ENCODE peak calls at places on chromosomes 4 and X, in nine cellular contexts. E is suprapubic skin, O is pancreas, L is hepatocyte, S is ascending aorta, N is GM06990, Y is endodermal cell, H is tibial artery, I is psoas muscle. T is an unnamed sample. For H3K36me3, the result is how much of the 10 kb centered on the place peaks cover.

GRCh38 chrX:41661366-41662095 is 27.2 kb upstream of the GPR34 start:
- DNase-seq in E (no peak), O (no peak), L (no peak), S (no peak), N (no peak), Y (no peak), H (no peak), I (no peak), T (no peak)

GRCh38 chr4:58776627-58777026 is 1666.4 kb upstream of the IGFBP7 start:
- DNase-seq in E (no peak), O (no peak), L (peak), S (no peak), N (no peak), Y (no peak), H (no peak), I (no peak), T (peak)

GRCh38 chr4:81404294-81404693 is 67.4 kb downstream of the RASGEF1B start:
- DNase-seq in E (no peak), O (no peak), L (no peak), S (no peak), N (no peak), Y (no peak), H (no peak), I (no peak), T (no peak)

GRCh38 chr4:22625301-22625700 is 67.4 kb upstream of the GBA3 start:
- DNase-seq in E (no peak), O (no peak), L (no peak), S (no peak), N (no peak), Y (peak), H (no peak), I (no peak), T (peak)

GRCh38 chrX:32448320-32448719 is 763.0 kb downstream of the DMD start:
- DNase-seq in E (no peak), O (no peak), L (no peak), S (no peak), N (peak), Y (no peak), H (no peak), I (no peak), T (no peak)

GRCh38 chrX:39808471-39808917 is 289.3 kb downstream of the BCOR start:
- DNase-seq in E (no peak), O (no peak), L (peak), S (peak), N (no peak), Y (no peak), H (peak), I (no peak), T (peak)

GRCh38 chrX:2875798-2876399 is 47.2 kb downstream of the GYG2 start:
- DNase-seq in E (no peak), O (no peak), L (peak), S (no peak), N (no peak), Y (no peak), H (no peak), I (no peak), T (no peak)

GRCh38 chrX:137432609-137433008 is 133.3 kb upstream of the ZIC3 start:
- DNase-seq in E (no peak), O (no peak), L (no peak), S (no peak), N (no peak), Y (peak), H (no peak), I (no peak), T (no peak)

GRCh38 chr4:173424899-173425805 is 26.2 kb upstream of the SCRG1 start:
- DNase-seq in E (no peak), O (no peak), L (no peak), S (peak), N (no peak), Y (no peak), H (no peak), I (no peak), T (peak)

GRCh38 chrX:36007207-36007606 is 87.7 kb downstream of the CFAP47 start:
- DNase-seq in E (no peak), O (no peak), L (no peak), S (no peak), N (no peak), Y (no peak), H (no peak), I (no peak), T (no peak)

GRCh38 chr4:107380836-107381438 is 339.1 kb downstream of the PAPSS1 start:
- DNase-seq in E (no peak), O (no peak), L (no peak), S (no peak), N (no peak), Y (no peak), H (no peak), I (no peak), T (no peak)

GRCh38 chr4:2472187-2472586 is 3.3 kb downstream of the RNF4 start:
- DNase-seq in E (no peak), O (no peak), L (no peak), S (no peak), N (no peak), Y (no peak), H (no peak), I (no peak), T (no peak)

GRCh38 chr4:186347743-186348142 is 81.8 kb downstream of the F11 start:
- DNase-seq in E (no peak), O (peak), L (no peak), S (no peak), N (no peak), Y (no peak), H (no peak), I (no peak), T (no peak)

GRCh38 chr4:24979554-24979953 is 51.2 kb downstream of the LGI2 start:
- DNase-seq in E (peak), O (no peak), L (no peak), S (peak), N (no peak), Y (peak), H (peak), I (no peak), T (no peak)

GRCh38 chrX:130055103-130055502 is 55.2 kb downstream of the ELF4 start:
- DNase-seq in E (no peak), O (no peak), L (no peak), S (peak), N (no peak), Y (peak), H (peak), I (peak), T (peak)

GRCh38 chr4:25500626-25501318 is 123.7 kb downstream of the ANAPC4 start:
- DNase-seq in E (no peak), O (no peak), L (no peak), S (no peak), N (no peak), Y (no peak), H (no peak), I (no peak), T (no peak)

GRCh38 chr4:183831026-183831446 is 74.1 kb upstream of the STOX2 start:
- DNase-seq in E (no peak), O (no peak), L (no peak), S (no peak), N (no peak), Y (no peak), H (no peak), I (no peak), T (no peak)

GRCh38 chr4:94500696-94501095 is 49.0 kb downstream of the PDLIM5 start:
- DNase-seq in E (no peak), O (no peak), L (no peak), S (no peak), N (no peak), Y (no peak), H (no peak), I (peak), T (peak)

GRCh38 chr4:175813841-175814240 is 1.8 kb upstream of the GPM6A start:
- DNase-seq in E (no peak), O (no peak), L (no peak), S (no peak), N (no peak), Y (no peak), H (no peak), I (no peak), T (no peak)

GRCh38 chr4:123412700-123413512 is 16.3 kb downstream of the SPRY1 start:
- DNase-seq in E (no peak), O (no peak), L (no peak), S (no peak), N (no peak), Y (no peak), H (no peak), I (no peak), T (no peak)

GRCh38 chr4:57148831-57149230 is 38.6 kb upstream of the IGFBP7 start:
- DNase-seq in E (no peak), O (no peak), L (no peak), S (no peak), N (no peak), Y (no peak), H (no peak), I (no peak), T (peak)

GRCh38 chr4:62952366-62952765 is 1456.9 kb downstream of the TECRL start:
- DNase-seq in E (no peak), O (no peak), L (no peak), S (no peak), N (no peak), Y (no peak), H (no peak), I (no peak), T (no peak)

GRCh38 chr4:100880012-100880411 is 362.2 kb upstream of the EMCN start:
- DNase-seq in E (no peak), O (no peak), L (no peak), S (no peak), N (no peak), Y (peak), H (no peak), I (no peak), T (no peak)

GRCh38 chrX:7574325-7574724 is 268.6 kb upstream of the VCX start:
- DNase-seq in E (no peak), O (no peak), L (peak), S (no peak), N (no peak), Y (peak), H (no peak), I (no peak), T (peak)

GRCh38 chrX:3485727-3486126 is 139.3 kb upstream of the MXRA5 start:
- DNase-seq in E (no peak), O (no peak), L (no peak), S (no peak), N (no peak), Y (peak), H (no peak), I (no peak), T (no peak)

GRCh38 chr4:72375050-72375736 is 193.8 kb downstream of the ADAMTS3 start:
- DNase-seq in E (no peak), O (no peak), L (no peak), S (no peak), N (no peak), Y (no peak), H (no peak), I (peak), T (peak)

GRCh38 chr4:184815046-184815877 is 10.5 kb downstream of the ACSL1 start:
- DNase-seq in E (peak), O (peak), L (peak), S (peak), N (peak), Y (peak), H (peak), I (peak), T (peak)

GRCh38 chr4:6546681-6547447 is 28.1 kb upstream of the MAN2B2 start:
- DNase-seq in E (no peak), O (no peak), L (peak), S (no peak), N (peak), Y (peak), H (no peak), I (no peak), T (peak)

GRCh38 chr4:128060130-128060619 is 937 bp upstream of the LARP1B start:
- DNase-seq in E (no peak), O (no peak), L (no peak), S (no peak), N (no peak), Y (no peak), H (no peak), I (no peak), T (no peak)

GRCh38 chr4:19104176-19104575 is 1082.6 kb upstream of the LCORL start:
- DNase-seq in E (no peak), O (no peak), L (no peak), S (no peak), N (no peak), Y (no peak), H (no peak), I (no peak), T (no peak)

GRCh38 chrX:46376246-46376885 is 168.9 kb downstream of the ZNF674 start:
- DNase-seq in E (no peak), O (no peak), L (peak), S (no peak), N (no peak), Y (peak), H (no peak), I (no peak), T (peak)

GRCh38 chrX:149630681-149631292 is 805 bp downstream of the TMEM185A start:
- DNase-seq in E (no peak), O (no peak), L (peak), S (no peak), N (no peak), Y (no peak), H (no peak), I (no peak), T (peak)

GRCh38 chrX:149628280-149628679 is 3.3 kb downstream of the TMEM185A start:
- DNase-seq in E (no peak), O (no peak), L (no peak), S (no peak), N (no peak), Y (no peak), H (no peak), I (no peak), T (no peak)

GRCh38 chrX:149631293-149632165 is at the start of gene TMEM185A:
- DNase-seq in E (peak), O (peak), L (peak), S (peak), N (peak), Y (peak), H (peak), I (peak), T (peak)

GRCh38 chrX:149628768-149629167 is 2.8 kb downstream of the TMEM185A start:
- DNase-seq in E (no peak), O (no peak), L (no peak), S (no peak), N (no peak), Y (no peak), H (no peak), I (no peak), T (no peak)

GRCh38 chrX:149629730-149630387 is 1.7 kb downstream of the TMEM185A start:
- DNase-seq in E (no peak), O (no peak), L (no peak), S (no peak), N (no peak), Y (no peak), H (no peak), I (no peak), T (no peak)
- H3K4me3 ChIP-seq in E (peak), O (no peak), L (peak), S (peak), N (no peak), Y (peak), H (peak), I (peak), T (no peak)

DNA sequence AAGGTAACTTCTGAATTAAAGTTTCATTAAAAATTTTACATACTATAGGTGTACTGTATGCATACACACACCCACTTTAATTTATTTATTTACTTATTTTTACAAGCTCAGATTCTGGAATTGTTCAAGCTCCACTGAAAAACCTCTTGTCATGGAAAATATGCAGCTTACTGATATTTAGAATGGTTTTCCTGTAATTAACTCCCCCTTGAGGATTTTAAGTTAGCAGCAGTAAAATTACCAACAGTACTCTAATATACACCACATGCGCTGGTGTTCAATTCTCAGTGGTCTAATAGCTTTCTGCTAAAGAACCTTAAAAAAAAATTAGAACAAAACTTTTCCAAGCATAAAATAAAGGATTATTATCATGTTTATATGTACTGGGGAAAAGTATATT is 12.0 kb downstream of the MAB21L2 start:
- DNase-seq in E (no peak), O (no peak), L (no peak), S (no peak), N (no peak), Y (no peak), H (no peak), I (no peak), T (no peak)
- TF ChIP-seq CTCF in E (no peak), O (no peak), L (peak), S (peak), N (no peak), Y (peak), H (no peak), I (no peak), T (peak)

GRCh38 chr4:152323221-152323620 is 212.7 kb downstream of the FBXW7 start:
- DNase-seq in E (no peak), O (no peak), L (no peak), S (no peak), N (no peak), Y (no peak), H (no peak), I (no peak), T (no peak)

GRCh38 chr4:152327606-152328453 is 208.1 kb downstream of the FBXW7 start:
- DNase-seq in E (no peak), O (no peak), L (no peak), S (no peak), N (no peak), Y (no peak), H (no peak), I (no peak), T (no peak)

GRCh38 chr4:152325831-152326230 is 210.1 kb downstream of the FBXW7 start:
- DNase-seq in E (no peak), O (no peak), L (no peak), S (no peak), N (no peak), Y (no peak), H (no peak), I (no peak), T (no peak)

GRCh38 chr4:152328595-152328994 is 207.3 kb downstream of the FBXW7 start:
- DNase-seq in E (no peak), O (no peak), L (no peak), S (no peak), N (no peak), Y (no peak), H (no peak), I (no peak), T (no peak)
- H3K36me3 ChIP-seq in E (under half), O (under half), L (under half), S (under half), N (under half), Y (under half), H (under half), I (half or more), T (under half)

GRCh38 chr4:8395504-8395903 is 45.0 kb downstream of the ACOX3 start:
- DNase-seq in E (no peak), O (no peak), L (no peak), S (no peak), N (no peak), Y (no peak), H (no peak), I (no peak), T (no peak)
- H3K4me3 ChIP-seq in E (no peak), O (no peak), L (no peak), S (no peak), N (no peak), Y (no peak), H (no peak), I (no peak), T (no peak)

GRCh38 chrX:146278381-146278780 is 460.8 kb downstream of the SLITRK2 start:
- DNase-seq in E (no peak), O (no peak), L (peak), S (no peak), N (no peak), Y (peak), H (no peak), I (no peak), T (no peak)
- TF ChIP-seq CTCF in E (no peak), O (no peak), L (peak), S (no peak), N (no peak), Y (peak), H (no peak), I (no peak), T (no peak)

T was measured in brain microvascular endothelial cell.